ENCODE peak calls at places on chromosomes 5 and 9, in eight cellular contexts. B, W, G, V, H, Y, A and K are unnamed samples.

GRCh38 chr5:146283344-146283761 is 55.3 kb upstream of the POU4F3 start:
- DNase-seq in B (no peak), W (peak), G (no peak), V (no peak), H (no peak), Y (peak), A (no peak), K (no peak)

GRCh38 chr5:103428411-103428871 is 134.1 kb downstream of the NUDT12 start:
- DNase-seq in B (no peak), W (peak), G (no peak), V (no peak), H (no peak), Y (peak), A (no peak), K (peak)

GRCh38 chr9:123953601-123954011 is 23.7 kb upstream of the DENND1A start:
- DNase-seq in B (peak), W (no peak), G (peak), V (no peak), H (no peak), Y (no peak), A (no peak), K (no peak)

GRCh38 chr5:98836175-98836574 is 62.7 kb downstream of the RGMB start:
- DNase-seq in B (no peak), W (no peak), G (no peak), V (no peak), H (no peak), Y (no peak), A (no peak), K (no peak)

GRCh38 chr9:93259490-93260289 is 75.8 kb downstream of the WNK2 start:
- DNase-seq in B (no peak), W (no peak), G (no peak), V (peak), H (no peak), Y (no peak), A (no peak), K (no peak)

GRCh38 chr5:100430268-100430900 is 104.8 kb upstream of the FAM174A start:
- DNase-seq in B (peak), W (no peak), G (peak), V (no peak), H (peak), Y (peak), A (peak), K (no peak)

GRCh38 chr9:133701981-133702797 is 36.0 kb downstream of the SARDH start:
- DNase-seq in B (peak), W (no peak), G (no peak), V (peak), H (peak), Y (peak), A (no peak), K (peak)

GRCh38 chr5:80083115-80083890 is 48.2 kb downstream of the THBS4 start:
- DNase-seq in B (peak), W (no peak), G (peak), V (no peak), H (no peak), Y (peak), A (no peak), K (no peak)

GRCh38 chr9:105191508-105192118 is 52.8 kb upstream of the SLC44A1 start:
- DNase-seq in B (no peak), W (no peak), G (peak), V (no peak), H (no peak), Y (no peak), A (no peak), K (no peak)

GRCh38 chr5:89929834-89930233 is 479.7 kb downstream of the CETN3 start:
- DNase-seq in B (no peak), W (no peak), G (no peak), V (no peak), H (no peak), Y (no peak), A (no peak), K (no peak)

GRCh38 chr5:137834498-137834897 is 33.2 kb upstream of the MYOT start:
- DNase-seq in B (no peak), W (no peak), G (no peak), V (no peak), H (no peak), Y (no peak), A (no peak), K (no peak)

GRCh38 chr5:137828664-137829063 is 39.0 kb upstream of the MYOT start:
- DNase-seq in B (no peak), W (no peak), G (no peak), V (no peak), H (no peak), Y (no peak), A (no peak), K (no peak)

GRCh38 chr5:137832416-137832815 is 35.2 kb upstream of the MYOT start:
- DNase-seq in B (no peak), W (no peak), G (no peak), V (no peak), H (no peak), Y (no peak), A (no peak), K (no peak)

GRCh38 chr5:137833463-137833862 is 34.2 kb upstream of the MYOT start:
- DNase-seq in B (no peak), W (peak), G (no peak), V (no peak), H (no peak), Y (peak), A (no peak), K (no peak)

DNA sequence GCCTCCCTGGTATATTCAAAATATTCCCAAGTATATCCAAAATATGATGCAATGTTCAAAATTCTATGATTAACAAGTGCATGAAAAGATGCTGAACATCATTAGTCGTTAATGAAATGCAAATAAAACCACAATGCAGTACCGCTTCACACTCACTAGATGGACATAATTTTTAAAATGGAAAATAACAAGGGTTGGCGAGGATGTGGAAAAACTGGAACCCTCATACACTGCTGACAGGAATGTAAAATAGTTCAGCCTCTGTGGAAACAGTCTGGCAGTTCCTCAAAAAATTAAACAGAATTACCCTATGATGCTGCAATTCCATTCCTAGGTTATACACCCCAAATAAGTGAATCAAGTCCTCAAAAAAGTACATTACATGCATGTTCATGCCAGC is 36.1 kb upstream of the MYOT start:
- DNase-seq in B (no peak), W (no peak), G (no peak), V (no peak), H (no peak), Y (no peak), A (no peak), K (no peak)
- TF ChIP-seq CTCF in B (no peak), W (no peak), G (no peak), V (peak), H (no peak), Y (no peak), A (peak), K (peak)

GRCh38 chr9:109972026-109973005 is 192.3 kb downstream of the PALM2AKAP2 start:
- DNase-seq in B (peak), W (no peak), G (peak), V (no peak), H (no peak), Y (no peak), A (no peak), K (no peak)
- TF ChIP-seq CTCF in B (no peak), W (peak), G (peak), V (no peak), H (no peak), Y (no peak), A (no peak), K (no peak)

DNA sequence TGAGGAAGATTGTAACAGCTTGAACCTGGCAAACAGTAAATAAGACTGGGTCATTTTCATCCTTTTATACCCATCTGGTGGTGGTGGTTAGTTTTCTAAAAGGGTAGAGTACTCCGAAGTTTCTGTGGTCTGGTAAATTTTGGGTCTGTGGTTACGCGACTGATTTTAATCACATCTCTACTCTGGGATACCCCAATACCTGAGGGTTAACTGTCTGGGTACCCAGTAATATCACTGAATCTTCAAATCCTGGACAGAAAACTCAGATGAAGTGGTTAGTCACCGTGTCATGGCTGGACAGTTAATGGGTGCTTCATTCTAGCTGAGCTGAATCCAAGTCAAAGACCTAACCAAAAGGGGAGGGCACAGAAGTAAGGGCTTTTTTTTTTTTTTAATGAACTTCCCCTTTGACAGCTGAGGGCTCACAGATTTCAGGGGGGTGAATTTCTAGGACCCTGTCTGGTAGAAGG is 474.2 kb downstream of the GADD45G start:
- DNase-seq in B (no peak), W (no peak), G (peak), V (no peak), H (no peak), Y (no peak), A (no peak), K (no peak)
- TF ChIP-seq CTCF in B (no peak), W (no peak), G (no peak), V (no peak), H (no peak), Y (no peak), A (no peak), K (no peak)

GRCh38 chr5:50984628-50985027 is 318.2 kb downstream of the PARP8 start:
- DNase-seq in B (no peak), W (no peak), G (no peak), V (no peak), H (no peak), Y (no peak), A (no peak), K (no peak)

GRCh38 chr5:50995285-50995942 is 329.0 kb downstream of the PARP8 start:
- DNase-seq in B (no peak), W (no peak), G (no peak), V (no peak), H (no peak), Y (no peak), A (no peak), K (no peak)

DNA sequence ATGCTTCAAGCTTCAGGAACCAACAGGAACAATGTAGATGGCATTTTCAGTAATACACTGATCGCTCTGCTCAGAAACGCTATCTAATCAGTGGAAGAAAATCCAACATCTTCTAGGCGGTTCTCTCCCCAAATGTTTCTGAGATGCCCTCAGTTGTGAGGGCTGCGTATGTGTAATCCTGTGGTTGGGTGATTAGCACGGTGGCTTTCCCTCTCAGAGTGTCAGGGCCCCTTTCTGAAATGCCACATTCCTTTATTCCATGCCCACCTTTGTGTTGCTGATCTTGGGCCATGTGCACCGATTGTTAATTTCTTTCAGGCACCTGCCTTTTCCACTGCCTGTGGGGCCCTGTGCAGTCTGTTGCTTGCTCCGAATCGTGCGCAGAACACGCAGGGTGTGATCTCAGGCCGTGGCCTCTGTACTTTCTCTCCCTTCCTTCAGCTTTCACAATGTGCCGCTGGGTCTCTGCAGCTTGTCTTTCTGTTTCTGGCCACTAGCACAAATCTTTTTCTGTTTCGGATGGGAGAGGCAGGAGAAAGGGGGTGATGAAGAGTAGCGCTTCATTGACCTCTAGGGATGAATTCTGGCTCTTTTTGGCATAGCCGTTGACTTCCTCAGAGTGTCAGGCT is 324.0 kb downstream of the PARP8 start:
- DNase-seq in B (no peak), W (no peak), G (no peak), V (no peak), H (no peak), Y (no peak), A (no peak), K (no peak)
- TF ChIP-seq CTCF in B (no peak), W (no peak), G (no peak), V (no peak), H (no peak), Y (no peak), A (no peak), K (no peak)

DNA sequence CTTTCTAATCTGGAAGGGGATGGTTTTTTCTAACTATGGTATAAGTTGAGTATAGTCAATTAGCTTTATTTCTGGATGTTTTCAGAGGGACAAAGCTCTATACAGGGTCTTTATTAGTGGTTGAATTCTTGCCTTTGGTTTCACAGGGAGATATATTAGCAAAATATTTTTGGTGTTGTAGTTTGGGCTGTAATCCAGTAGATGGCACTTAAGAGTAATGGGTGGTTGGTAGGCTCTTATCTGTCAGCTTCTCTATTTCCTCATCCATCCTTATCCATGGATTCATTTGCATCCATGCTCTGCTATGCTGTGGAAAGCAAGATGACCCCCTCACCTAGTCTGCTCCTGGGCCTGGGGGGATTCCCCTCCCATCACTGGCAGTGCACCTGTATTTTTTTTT is 363.6 kb upstream of the CYLC2 start:
- DNase-seq in B (no peak), W (no peak), G (peak), V (no peak), H (no peak), Y (no peak), A (no peak), K (no peak)
- TF ChIP-seq CTCF in B (no peak), W (no peak), G (peak), V (peak), H (no peak), Y (peak), A (peak), K (no peak)

GRCh38 chr9:137583347-137583746 is 4.6 kb upstream of the DPH7 start:
- DNase-seq in B (no peak), W (no peak), G (no peak), V (no peak), H (no peak), Y (no peak), A (no peak), K (no peak)

GRCh38 chr9:137581361-137582285 is 2.9 kb upstream of the DPH7 start:
- DNase-seq in B (no peak), W (no peak), G (no peak), V (no peak), H (no peak), Y (no peak), A (no peak), K (no peak)

GRCh38 chr9:137580958-137581331 is 2.2 kb upstream of the DPH7 start:
- DNase-seq in B (no peak), W (no peak), G (no peak), V (no peak), H (no peak), Y (no peak), A (no peak), K (no peak)

GRCh38 chr9:137583957-137584356 is 5.2 kb upstream of the DPH7 start:
- DNase-seq in B (no peak), W (no peak), G (no peak), V (no peak), H (no peak), Y (no peak), A (no peak), K (no peak)

GRCh38 chr9:137582286-137582860 is 3.6 kb upstream of the DPH7 start:
- DNase-seq in B (peak), W (no peak), G (no peak), V (no peak), H (no peak), Y (no peak), A (no peak), K (no peak)
- TF ChIP-seq CTCF in B (peak), W (peak), G (peak), V (peak), H (no peak), Y (peak), A (peak), K (no peak)

DNA sequence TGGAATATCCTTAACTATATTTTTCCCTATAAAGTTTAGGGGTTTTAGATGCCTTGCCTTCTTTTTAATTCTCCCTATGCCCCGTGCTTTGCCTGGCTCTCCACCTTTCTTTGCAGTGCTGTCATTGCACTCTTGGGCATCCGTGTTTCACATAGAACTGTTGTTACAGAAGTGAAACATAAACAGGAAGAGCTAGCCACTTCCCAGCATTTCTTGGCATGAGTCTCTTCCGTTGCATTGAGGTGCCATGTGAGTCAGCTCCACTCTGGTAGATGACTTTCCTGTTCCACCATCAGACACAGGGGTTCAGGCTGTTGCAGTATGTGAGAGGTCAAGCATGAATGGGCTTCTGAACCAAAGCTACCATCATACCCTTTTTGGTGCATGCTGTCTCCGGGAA is 73.4 kb downstream of the ANGPTL2 start:
- DNase-seq in B (peak), W (peak), G (peak), V (no peak), H (peak), Y (peak), A (no peak), K (no peak)
- TF ChIP-seq CTCF in B (no peak), W (peak), G (no peak), V (peak), H (no peak), Y (peak), A (no peak), K (no peak)

DNA sequence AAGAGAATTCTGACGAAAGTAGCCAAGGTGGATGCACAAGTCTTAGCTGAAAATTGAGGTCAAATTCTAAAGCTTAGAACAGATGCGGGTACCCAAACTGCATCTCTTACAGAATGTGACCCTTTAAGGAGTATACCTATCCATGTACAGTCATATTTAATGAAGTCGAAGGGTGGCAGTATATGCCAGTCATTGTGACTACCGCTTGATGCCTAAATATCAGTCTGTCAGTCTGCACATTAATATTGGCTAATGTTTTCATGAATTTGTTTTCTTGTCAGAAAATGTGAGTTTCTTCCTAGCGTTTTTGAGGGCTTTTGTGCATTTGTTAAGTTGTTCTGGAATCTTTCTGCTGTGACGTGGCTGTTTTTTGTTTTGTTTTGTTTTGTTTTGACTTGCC is 264.5 kb upstream of the ELAVL2 start:
- DNase-seq in B (no peak), W (no peak), G (no peak), V (no peak), H (no peak), Y (no peak), A (no peak), K (no peak)
- TF ChIP-seq CTCF in B (no peak), W (no peak), G (no peak), V (no peak), H (no peak), Y (no peak), A (peak), K (no peak)

DNA sequence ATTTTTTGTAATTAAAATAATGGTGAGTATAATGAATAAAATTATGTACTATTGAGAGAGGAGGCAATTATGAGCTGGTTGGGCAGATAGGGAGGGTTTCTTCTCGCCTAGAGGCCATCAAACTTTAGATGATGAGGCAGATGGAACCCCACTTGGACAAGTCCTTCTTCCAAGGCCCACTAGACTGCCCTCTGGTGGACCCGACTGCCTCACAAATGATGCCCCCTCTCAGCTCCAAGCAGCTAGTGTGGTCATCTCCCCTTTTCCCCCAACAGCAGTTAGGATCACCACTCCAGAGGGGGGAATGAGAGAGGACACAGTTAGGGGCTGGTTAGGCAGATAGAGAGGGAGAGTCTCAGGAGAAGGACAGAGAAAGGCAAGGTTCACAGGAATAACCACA is 348.0 kb upstream of the CDH18 start:
- DNase-seq in B (no peak), W (no peak), G (no peak), V (no peak), H (no peak), Y (no peak), A (no peak), K (no peak)
- TF ChIP-seq CTCF in B (no peak), W (no peak), G (no peak), V (no peak), H (no peak), Y (no peak), A (no peak), K (no peak)

GRCh38 chr9:32069169-32069813 is 315.2 kb upstream of the ACO1 start:
- DNase-seq in B (no peak), W (no peak), G (peak), V (no peak), H (no peak), Y (no peak), A (no peak), K (no peak)
- TF ChIP-seq CTCF in B (peak), W (no peak), G (peak), V (peak), H (peak), Y (peak), A (peak), K (no peak)